ENCODE peak calls at places on chromosomes 7 and 10, in four cellular contexts. One of them, this sample, is unnamed.

GRCh38 chr10:5566606-5567005 is 41.8 kb downstream of the CALML3 start:
- DNase-seq in coronary artery: peak
- DNase-seq in astrocyte of the spinal cord: no peak
- DNase-seq in esophagus squamous epithelium: no peak
- DNase-seq in this sample: no peak

GRCh38 chr7:73668103-73668937 is 689 bp downstream of the VPS37D start:
- DNase-seq in coronary artery: no peak
- DNase-seq in astrocyte of the spinal cord: no peak
- DNase-seq in esophagus squamous epithelium: no peak
- DNase-seq in this sample: no peak

GRCh38 chr10:75404335-75405200 is 3.0 kb upstream of the ZNF503 start:
- DNase-seq in coronary artery: no peak
- DNase-seq in astrocyte of the spinal cord: no peak
- DNase-seq in esophagus squamous epithelium: no peak
- DNase-seq in this sample: no peak

GRCh38 chr10:103672345-103672744 is 178.8 kb downstream of the NEURL1 start:
- DNase-seq in coronary artery: no peak
- DNase-seq in astrocyte of the spinal cord: no peak
- DNase-seq in esophagus squamous epithelium: no peak
- DNase-seq in this sample: no peak

GRCh38 chr10:132901351-132901750 is 41.0 kb downstream of the CFAP46 start:
- DNase-seq in coronary artery: no peak
- DNase-seq in astrocyte of the spinal cord: no peak
- DNase-seq in esophagus squamous epithelium: no peak
- DNase-seq in this sample: no peak

GRCh38 chr7:41027428-41028115 is 675.3 kb downstream of the INHBA start:
- DNase-seq in coronary artery: no peak
- DNase-seq in astrocyte of the spinal cord: peak
- DNase-seq in esophagus squamous epithelium: no peak
- DNase-seq in this sample: no peak

GRCh38 chr7:117690147-117690546 is 183.1 kb downstream of the CTTNBP2 start:
- DNase-seq in coronary artery: no peak
- DNase-seq in astrocyte of the spinal cord: no peak
- DNase-seq in esophagus squamous epithelium: no peak
- DNase-seq in this sample: no peak

GRCh38 chr10:3292601-3293000 is 120.0 kb upstream of the PITRM1 start:
- DNase-seq in coronary artery: no peak
- DNase-seq in astrocyte of the spinal cord: no peak
- DNase-seq in esophagus squamous epithelium: no peak
- DNase-seq in this sample: peak

GRCh38 chr7:77727936-77728701 is 31.9 kb downstream of the RSBN1L start:
- DNase-seq in coronary artery: no peak
- DNase-seq in astrocyte of the spinal cord: peak
- DNase-seq in esophagus squamous epithelium: no peak
- DNase-seq in this sample: no peak

GRCh38 chr10:6669269-6669859 is 89.3 kb upstream of the PRKCQ start:
- DNase-seq in coronary artery: no peak
- DNase-seq in astrocyte of the spinal cord: peak
- DNase-seq in esophagus squamous epithelium: no peak
- DNase-seq in this sample: no peak

GRCh38 chr10:75497997-75498797 is 66.8 kb downstream of the LRMDA start:
- DNase-seq in coronary artery: no peak
- DNase-seq in astrocyte of the spinal cord: no peak
- DNase-seq in esophagus squamous epithelium: no peak
- DNase-seq in this sample: no peak

GRCh38 chr7:18087687-18088078 is 60.0 kb upstream of the PRPS1L1 start:
- DNase-seq in coronary artery: no peak
- DNase-seq in astrocyte of the spinal cord: no peak
- DNase-seq in esophagus squamous epithelium: no peak
- DNase-seq in this sample: no peak

GRCh38 chr10:112741830-112742402 is 208.1 kb upstream of the TCF7L2 start:
- DNase-seq in coronary artery: no peak
- DNase-seq in astrocyte of the spinal cord: no peak
- DNase-seq in esophagus squamous epithelium: no peak
- DNase-seq in this sample: no peak

GRCh38 chr7:5200561-5201235 is 10.7 kb downstream of the WIPI2 start:
- DNase-seq in coronary artery: no peak
- DNase-seq in astrocyte of the spinal cord: no peak
- DNase-seq in esophagus squamous epithelium: no peak
- DNase-seq in this sample: no peak

GRCh38 chr10:122648599-122649428 is 50.8 kb downstream of the C10orf120 start:
- DNase-seq in coronary artery: peak
- DNase-seq in astrocyte of the spinal cord: peak
- DNase-seq in esophagus squamous epithelium: no peak
- DNase-seq in this sample: no peak

GRCh38 chr10:77173615-77174461 is 463.8 kb downstream of the KCNMA1 start:
- DNase-seq in coronary artery: no peak
- DNase-seq in astrocyte of the spinal cord: peak
- DNase-seq in esophagus squamous epithelium: no peak
- DNase-seq in this sample: peak

GRCh38 chr10:90871761-90872647 is at the start of gene RPP30:
- DNase-seq in coronary artery: peak
- DNase-seq in astrocyte of the spinal cord: peak
- DNase-seq in esophagus squamous epithelium: peak
- DNase-seq in this sample: peak

GRCh38 chr10:51162002-51162401 is 87.7 kb downstream of the PRKG1 start:
- DNase-seq in coronary artery: no peak
- DNase-seq in astrocyte of the spinal cord: peak
- DNase-seq in esophagus squamous epithelium: no peak
- DNase-seq in this sample: no peak

GRCh38 chr10:74822583-74823089 is 3.8 kb upstream of the KAT6B start:
- DNase-seq in coronary artery: no peak
- DNase-seq in astrocyte of the spinal cord: no peak
- DNase-seq in esophagus squamous epithelium: no peak
- DNase-seq in this sample: no peak

GRCh38 chr7:114574384-114574783 is 159.8 kb downstream of the FOXP2 start:
- DNase-seq in coronary artery: no peak
- DNase-seq in astrocyte of the spinal cord: peak
- DNase-seq in esophagus squamous epithelium: no peak
- DNase-seq in this sample: no peak

GRCh38 chr7:22726849-22727792 is at the start of gene IL6:
- DNase-seq in coronary artery: peak
- DNase-seq in astrocyte of the spinal cord: peak
- DNase-seq in esophagus squamous epithelium: no peak
- DNase-seq in this sample: peak

GRCh38 chr7:66206909-66207240 is 1.7 kb downstream of the TPST1 start:
- DNase-seq in coronary artery: no peak
- DNase-seq in astrocyte of the spinal cord: no peak
- DNase-seq in esophagus squamous epithelium: no peak
- DNase-seq in this sample: peak

GRCh38 chr7:35906191-35906908 is 105.5 kb downstream of the SEPTIN7 start:
- DNase-seq in coronary artery: no peak
- DNase-seq in astrocyte of the spinal cord: peak
- DNase-seq in esophagus squamous epithelium: no peak
- DNase-seq in this sample: no peak

GRCh38 chr7:94662548-94662947 is 6.6 kb upstream of the SGCE start:
- DNase-seq in coronary artery: no peak
- DNase-seq in astrocyte of the spinal cord: no peak
- DNase-seq in esophagus squamous epithelium: no peak
- DNase-seq in this sample: no peak

GRCh38 chr7:111775205-111775604 is 212.9 kb upstream of the IMMP2L start:
- DNase-seq in coronary artery: no peak
- DNase-seq in astrocyte of the spinal cord: no peak
- DNase-seq in esophagus squamous epithelium: no peak
- DNase-seq in this sample: no peak

GRCh38 chr10:4653160-4653559 is 172.8 kb upstream of the AKR1E2 start:
- DNase-seq in coronary artery: no peak
- DNase-seq in astrocyte of the spinal cord: no peak
- DNase-seq in esophagus squamous epithelium: no peak
- DNase-seq in this sample: no peak

GRCh38 chr10:63917363-63917762 is 396.2 kb downstream of the REEP3 start:
- DNase-seq in coronary artery: no peak
- DNase-seq in astrocyte of the spinal cord: no peak
- DNase-seq in esophagus squamous epithelium: no peak
- DNase-seq in this sample: no peak

GRCh38 chr10:89745903-89746302 is 44.5 kb downstream of the KIF20B start:
- DNase-seq in coronary artery: no peak
- DNase-seq in astrocyte of the spinal cord: no peak
- DNase-seq in esophagus squamous epithelium: no peak
- DNase-seq in this sample: no peak

GRCh38 chr7:2068693-2069471 is 163.9 kb downstream of the MAD1L1 start:
- DNase-seq in coronary artery: no peak
- DNase-seq in astrocyte of the spinal cord: no peak
- DNase-seq in esophagus squamous epithelium: no peak
- DNase-seq in this sample: no peak

GRCh38 chr10:7408003-7408493 is 2.8 kb downstream of the SFMBT2 start:
- DNase-seq in coronary artery: no peak
- DNase-seq in astrocyte of the spinal cord: peak
- DNase-seq in esophagus squamous epithelium: no peak
- DNase-seq in this sample: no peak

GRCh38 chr10:130079614-130080460 is 30.8 kb downstream of the C10orf143 start:
- DNase-seq in coronary artery: no peak
- DNase-seq in astrocyte of the spinal cord: no peak
- DNase-seq in esophagus squamous epithelium: no peak
- DNase-seq in this sample: no peak

GRCh38 chr7:1360521-1360971 is 98.7 kb downstream of the MICALL2 start:
- DNase-seq in coronary artery: no peak
- DNase-seq in astrocyte of the spinal cord: no peak
- DNase-seq in esophagus squamous epithelium: no peak
- DNase-seq in this sample: no peak

GRCh38 chr7:63521-64021 is 128.8 kb upstream of the FAM20C start:
- DNase-seq in coronary artery: no peak
- DNase-seq in astrocyte of the spinal cord: no peak
- DNase-seq in esophagus squamous epithelium: no peak
- DNase-seq in this sample: no peak

GRCh38 chr7:7517661-7518236 is 17.9 kb downstream of the COL28A1 start:
- DNase-seq in coronary artery: no peak
- DNase-seq in astrocyte of the spinal cord: no peak
- DNase-seq in esophagus squamous epithelium: no peak
- DNase-seq in this sample: no peak

GRCh38 chr10:122311051-122311410 is 39.9 kb downstream of the BTBD16 start:
- DNase-seq in coronary artery: no peak
- DNase-seq in astrocyte of the spinal cord: no peak
- DNase-seq in esophagus squamous epithelium: no peak
- DNase-seq in this sample: no peak

DNA sequence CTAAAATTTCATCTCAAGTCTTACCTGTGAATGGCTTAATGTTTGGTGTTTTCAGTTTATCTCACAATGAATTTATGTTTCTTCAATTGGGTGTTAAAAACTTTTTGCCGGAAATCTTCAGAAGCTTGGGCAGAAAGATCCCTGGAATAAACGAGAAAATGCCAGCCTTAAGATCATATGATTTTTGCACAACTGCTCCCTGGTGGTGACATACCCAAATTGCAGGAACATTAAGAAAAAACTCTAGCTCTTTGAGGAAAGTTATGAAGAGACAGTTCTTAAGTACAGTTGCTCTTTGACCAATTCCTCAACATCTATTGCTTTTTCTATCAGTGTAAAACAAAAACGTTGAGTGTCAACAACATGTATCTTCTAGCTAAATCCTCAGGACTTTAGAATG is 48.2 kb upstream of the CREB5 start:
- DNase-seq in coronary artery: no peak
- DNase-seq in astrocyte of the spinal cord: no peak
- DNase-seq in esophagus squamous epithelium: no peak
- DNase-seq in this sample: no peak
- TF ChIP-seq CTCF in coronary artery: no peak
- TF ChIP-seq CTCF in astrocyte of the spinal cord: no peak
- TF ChIP-seq CTCF in esophagus squamous epithelium: no peak
- TF ChIP-seq CTCF in this sample: peak

DNA sequence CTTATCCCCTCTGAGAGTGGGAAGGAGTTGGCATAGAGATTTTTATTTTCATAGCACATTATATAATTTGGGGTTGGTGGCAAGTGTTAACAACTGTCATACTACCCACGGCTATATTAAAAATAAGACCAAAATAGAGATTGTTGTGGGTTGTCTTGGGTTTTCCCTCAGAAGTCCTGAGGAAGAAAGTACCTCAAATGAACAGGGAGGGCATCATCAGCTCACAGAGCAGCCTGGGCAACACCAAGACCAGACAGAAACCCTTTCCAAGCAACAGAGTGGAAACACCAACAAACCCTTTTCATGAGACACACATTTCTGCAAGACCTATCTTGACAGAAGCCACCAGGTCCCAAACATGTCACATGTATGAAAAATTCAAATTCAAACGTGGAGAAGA is 121.2 kb downstream of the GLI3 start:
- DNase-seq in coronary artery: no peak
- DNase-seq in astrocyte of the spinal cord: no peak
- DNase-seq in esophagus squamous epithelium: no peak
- DNase-seq in this sample: no peak
- TF ChIP-seq CTCF in coronary artery: no peak
- TF ChIP-seq CTCF in astrocyte of the spinal cord: no peak
- TF ChIP-seq CTCF in esophagus squamous epithelium: no peak
- TF ChIP-seq CTCF in this sample: peak

GRCh38 chr10:71959526-71959925 is 4.7 kb upstream of the CHST3 start:
- DNase-seq in coronary artery: no peak
- DNase-seq in astrocyte of the spinal cord: no peak
- DNase-seq in esophagus squamous epithelium: no peak
- DNase-seq in this sample: no peak

GRCh38 chr10:71961831-71962230 is 2.4 kb upstream of the CHST3 start:
- DNase-seq in coronary artery: no peak
- DNase-seq in astrocyte of the spinal cord: no peak
- DNase-seq in esophagus squamous epithelium: no peak
- DNase-seq in this sample: no peak

GRCh38 chr10:71962915-71963314 is 1.3 kb upstream of the CHST3 start:
- DNase-seq in coronary artery: no peak
- DNase-seq in astrocyte of the spinal cord: no peak
- DNase-seq in esophagus squamous epithelium: no peak
- DNase-seq in this sample: no peak

GRCh38 chr10:71952745-71953144 is 11.4 kb upstream of the CHST3 start:
- DNase-seq in coronary artery: peak
- DNase-seq in astrocyte of the spinal cord: no peak
- DNase-seq in esophagus squamous epithelium: no peak
- DNase-seq in this sample: no peak

DNA sequence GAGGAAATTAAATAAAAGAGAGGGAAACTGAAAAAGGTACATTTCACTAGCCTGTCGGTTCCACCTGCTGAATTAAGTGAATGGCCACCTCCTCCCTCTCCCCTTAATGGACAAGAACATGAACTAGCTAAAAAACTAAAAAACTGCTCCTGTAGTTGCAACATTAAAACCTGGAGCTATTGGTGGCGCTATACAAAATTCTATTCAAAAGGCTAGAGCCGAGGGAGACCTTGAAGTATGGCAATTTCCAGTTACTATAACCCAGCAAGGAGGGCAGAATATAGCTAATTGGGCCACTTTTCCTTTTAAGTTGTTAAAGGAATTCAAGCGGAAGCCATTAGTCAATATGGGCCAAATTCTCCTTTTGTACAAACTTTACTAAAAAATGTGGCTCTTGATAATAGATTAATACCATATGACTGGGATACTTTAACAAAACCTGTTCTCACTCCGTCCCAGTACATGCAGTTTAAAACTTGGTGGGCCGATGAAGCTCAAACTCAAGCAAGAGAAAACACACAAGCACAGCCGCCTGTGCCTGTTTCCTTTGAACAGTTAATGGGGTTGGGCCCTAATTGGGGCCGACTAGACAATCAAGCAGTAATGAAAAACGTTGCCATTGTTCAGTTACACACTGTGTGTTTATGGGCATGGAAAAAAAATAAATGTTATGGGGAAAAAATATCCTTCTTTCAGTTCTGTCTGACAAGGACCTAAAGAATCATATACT is 6.5 kb upstream of the CHST3 start:
- DNase-seq in coronary artery: no peak
- DNase-seq in astrocyte of the spinal cord: no peak
- DNase-seq in esophagus squamous epithelium: no peak
- DNase-seq in this sample: no peak
- TF ChIP-seq CTCF in coronary artery: no peak
- TF ChIP-seq CTCF in astrocyte of the spinal cord: peak
- TF ChIP-seq CTCF in esophagus squamous epithelium: no peak
- TF ChIP-seq CTCF in this sample: peak

GRCh38 chr10:83274088-83274487 is 865.2 kb upstream of the GHITM start:
- DNase-seq in coronary artery: no peak
- DNase-seq in astrocyte of the spinal cord: no peak
- DNase-seq in esophagus squamous epithelium: no peak
- DNase-seq in this sample: no peak
- TF ChIP-seq CTCF in coronary artery: no peak
- TF ChIP-seq CTCF in astrocyte of the spinal cord: no peak
- TF ChIP-seq CTCF in esophagus squamous epithelium: no peak
- TF ChIP-seq CTCF in this sample: no peak

This sample was measured in osteocyte.